ENCODE peak calls at places on chromosome 18, in four cellular contexts. J is left ventricle myocardium inferior, C is MM.1S, U is lower lobe of right lung. K is an unnamed sample.

GRCh38 chr18:45014047-45014501 is 333.4 kb downstream of the SETBP1 start:
- DNase-seq in J (no peak), C (no peak), U (no peak), K (no peak)

GRCh38 chr18:48138660-48139426 is 208.4 kb upstream of the SMAD2 start:
- DNase-seq in U (no peak), C (no peak), J (no peak), K (peak; percentile 43)

GRCh38 chr18:48926420-48926857 is 24.3 kb downstream of the SMAD7 start:
- DNase-seq in J (no peak), U (no peak), C (no peak), K (peak; percentile 91)

GRCh38 chr18:9029131-9029530 is 73.4 kb upstream of the NDUFV2 start:
- DNase-seq in U (no peak), C (no peak), J (no peak), K (no peak)

GRCh38 chr18:43236921-43237320 is 40.4 kb downstream of the SYT4 start:
- DNase-seq in C (no peak), J (no peak), U (no peak), K (no peak)

GRCh38 chr18:72544092-72544886 is at the start of gene CBLN2:
- DNase-seq in J (no peak), U (peak; percentile 45), C (peak; percentile 91), K (peak; percentile 17)

GRCh38 chr18:80088823-80089222 is 20.2 kb upstream of the ADNP2 start:
- DNase-seq in C (no peak), J (no peak), U (no peak), K (no peak)

GRCh38 chr18:8339958-8340357 is 269.3 kb upstream of the RAB12 start:
- DNase-seq in J (peak; percentile 23), C (no peak), U (no peak), K (no peak)

GRCh38 chr18:9914584-9915290 is 921 bp downstream of the VAPA start:
- DNase-seq in C (peak; percentile 83), J (peak; percentile 68), U (peak; percentile 89), K (peak; percentile 82)

GRCh38 chr18:5620284-5620683 is 76.5 kb upstream of the EPB41L3 start:
- DNase-seq in U (no peak), J (no peak), C (no peak), K (no peak)

GRCh38 chr18:25222648-25223047 is 129.3 kb downstream of the ZNF521 start:
- DNase-seq in U (no peak), J (no peak), C (no peak), K (no peak)

GRCh38 chr18:32301361-32301760 is 111.5 kb downstream of the MEP1B start:
- DNase-seq in J (no peak), C (no peak), U (no peak), K (no peak)

GRCh38 chr18:24176727-24177416 is 38.0 kb downstream of the CABYR start:
- DNase-seq in U (peak; percentile 59), J (peak; percentile 42), C (peak; percentile 91), K (peak; percentile 64)

GRCh38 chr18:63319383-63320040 is at the start of gene BCL2:
- DNase-seq in C (peak; percentile 42), J (peak; percentile 31), U (peak; percentile 52), K (peak; percentile 38)

GRCh38 chr18:73990241-73990640 is 157.4 kb downstream of the FBXO15 start:
- DNase-seq in U (no peak), J (no peak), C (no peak), K (no peak)

GRCh38 chr18:9810216-9810804 is 75.5 kb upstream of the TXNDC2 start:
- DNase-seq in U (no peak), J (no peak), C (no peak), K (no peak)

GRCh38 chr18:22983175-22983574 is 50.0 kb downstream of the RBBP8 start:
- DNase-seq in J (no peak), C (peak; percentile 36), U (no peak), K (peak; percentile 53)

GRCh38 chr18:26309283-26309682 is 83.0 kb downstream of the TAF4B start:
- DNase-seq in U (no peak), J (no peak), C (no peak), K (no peak)

GRCh38 chr18:8960740-8961657 is 141.5 kb upstream of the NDUFV2 start:
- DNase-seq in C (no peak), U (no peak), J (no peak), K (peak; percentile 43)

GRCh38 chr18:71209944-71210343 is 921.1 kb downstream of the SOCS6 start:
- DNase-seq in J (no peak), U (no peak), C (no peak), K (no peak)

GRCh38 chr18:76633504-76634259 is 138.6 kb upstream of the ZNF516 start:
- DNase-seq in C (no peak), U (no peak), J (no peak), K (no peak)

GRCh38 chr18:27185025-27185763 is at the start of gene CHST9:
- DNase-seq in C (no peak), U (peak; percentile 45), J (peak; percentile 46), K (no peak)

GRCh38 chr18:45764000-45764686 is 40.2 kb downstream of the SLC14A1 start:
- DNase-seq in J (no peak), U (no peak), C (no peak), K (peak; percentile 29)

GRCh38 chr18:76202322-76202721 is 292.7 kb downstream of the ZNF516 start:
- DNase-seq in J (no peak), U (no peak), C (no peak), K (no peak)

GRCh38 chr18:64409511-64409910 is 260.6 kb upstream of the LINC00305 start:
- DNase-seq in U (no peak), J (no peak), C (peak; percentile 51), K (peak; percentile 3)

GRCh38 chr18:49500136-49500921 is 13.3 kb upstream of the C18orf32 start:
- DNase-seq in U (peak; percentile 26), C (no peak), J (no peak), K (no peak)

GRCh38 chr18:9952633-9953416 is 39.0 kb downstream of the VAPA start:
- DNase-seq in J (no peak), C (no peak), U (no peak), K (no peak)

GRCh38 chr18:45103319-45104070 is 422.8 kb downstream of the SETBP1 start:
- DNase-seq in U (no peak), J (no peak), C (peak; percentile 45), K (no peak)

GRCh38 chr18:23207191-23207955 is 72.1 kb downstream of the CABLES1 start:
- DNase-seq in J (no peak), U (no peak), C (no peak), K (peak; percentile 63)

GRCh38 chr18:57051586-57052044 is 95.3 kb upstream of the BOD1L2 start:
- DNase-seq in U (no peak), C (peak; percentile 82), J (no peak), K (peak; percentile 94)

GRCh38 chr18:45167631-45168225 is 447.5 kb upstream of the SLC14A2 start:
- DNase-seq in C (no peak), U (no peak), J (no peak), K (no peak)

GRCh38 chr18:27366151-27366550 is 181.0 kb upstream of the CHST9 start:
- DNase-seq in U (no peak), C (no peak), J (no peak), K (no peak)

GRCh38 chr18:8548186-8548585 is 61.1 kb upstream of the RAB12 start:
- DNase-seq in U (no peak), J (no peak), C (no peak), K (no peak)

GRCh38 chr18:33751613-33752221 is 173.7 kb downstream of the ASXL3 start:
- DNase-seq in J (no peak), C (peak; percentile 48), U (no peak), K (peak; percentile 11)
- H3K4me3 ChIP-seq in J (no peak overlapping the region), C (no peak overlapping the region), U (no peak overlapping the region), K (no peak overlapping the region)

GRCh38 chr18:58716046-58716766 is 44.9 kb downstream of the MALT1 start:
- DNase-seq in J (no peak), C (no peak), U (no peak), K (peak; percentile 28)

GRCh38 chr18:58712930-58713329 is 41.7 kb downstream of the MALT1 start:
- DNase-seq in C (no peak), J (no peak), U (no peak), K (no peak)

GRCh38 chr18:58714821-58715220 is 43.6 kb downstream of the MALT1 start:
- DNase-seq in J (no peak), U (no peak), C (no peak), K (no peak)

GRCh38 chr18:58714259-58714658 is 43.0 kb downstream of the MALT1 start:
- DNase-seq in J (no peak), U (no peak), C (no peak), K (peak; percentile 16)

DNA sequence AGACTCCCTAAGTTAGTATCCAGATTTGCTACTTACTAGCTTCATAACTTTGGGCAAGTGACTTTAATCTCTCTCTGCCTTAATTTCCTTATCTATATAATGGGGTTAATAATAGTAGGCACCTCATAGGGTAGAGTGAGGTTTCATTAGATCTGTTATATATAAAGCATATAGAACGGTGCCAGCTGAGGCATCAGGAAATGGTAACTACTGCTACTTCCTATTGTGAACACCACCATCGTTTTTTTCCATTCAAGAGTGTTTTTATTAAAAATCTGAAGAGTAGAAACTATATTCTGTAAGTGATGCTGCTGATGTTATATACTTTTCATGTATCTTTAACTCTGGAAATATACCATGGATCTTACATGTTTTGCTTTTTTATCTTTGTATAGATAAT is 44.3 kb downstream of the MALT1 start:
- DNase-seq in C (no peak), U (no peak), J (no peak), K (no peak)
- H3K36me3 ChIP-seq in C (peaks cover 4% of the 10 kb centered on the region), U (peaks cover 5% of the 10 kb centered on the region), J (peaks cover 17% of the 10 kb centered on the region), K (peaks cover 2% of the 10 kb centered on the region)

DNA sequence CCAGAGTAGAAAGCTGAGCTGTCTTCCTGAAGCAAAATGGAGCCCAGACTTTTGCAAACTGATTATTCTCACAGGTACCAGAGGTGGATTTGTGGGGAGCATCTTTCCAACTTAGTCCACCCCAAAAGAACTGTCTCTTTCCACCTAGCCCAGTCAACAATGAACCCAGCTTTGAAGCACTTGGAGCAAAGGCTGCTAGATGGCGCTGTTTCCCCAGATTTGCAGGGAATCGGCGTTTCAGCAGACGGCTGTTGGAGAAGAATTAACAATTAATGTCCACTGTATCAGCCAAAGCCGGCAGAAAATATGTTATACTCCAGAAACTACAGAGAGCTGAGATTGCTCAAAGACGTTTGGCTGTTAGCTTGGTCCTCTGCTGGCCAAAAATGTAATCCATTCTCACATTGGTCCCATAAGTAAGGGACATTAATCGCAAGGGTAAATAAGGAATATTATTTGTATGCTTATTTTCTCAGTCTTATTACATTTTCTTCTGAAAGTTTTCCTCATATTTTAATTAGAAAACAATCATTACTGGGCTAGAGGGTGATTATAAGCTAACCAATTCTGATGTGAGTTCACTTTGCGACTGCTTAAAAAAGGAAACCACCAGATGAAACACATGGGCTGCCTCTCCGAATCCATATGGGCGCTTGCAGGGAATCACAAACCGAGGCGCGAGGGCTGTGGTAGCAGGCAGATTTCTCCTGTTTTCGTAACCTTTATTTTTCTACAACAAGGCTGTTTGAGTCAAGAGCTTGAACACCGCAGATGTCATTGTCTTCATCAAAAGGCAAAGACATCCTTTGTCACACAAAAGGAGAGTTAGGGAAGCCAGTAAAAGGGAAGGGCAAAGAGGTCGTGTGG is 423.9 kb upstream of the MEX3C start:
- DNase-seq in C (peak; percentile 73), U (peak; percentile 48), J (peak; percentile 29), K (peak; percentile 33)
- H3K4me3 ChIP-seq in C (peak overlapping the region; percentile 5), U (no peak overlapping the region), J (no peak overlapping the region), K (no peak overlapping the region)

GRCh38 chr18:35983147-35983546 is 10.7 kb downstream of the RMP24 start:
- DNase-seq in J (no peak), U (no peak), C (no peak), K (no peak)

GRCh38 chr18:35974181-35974580 is 1.7 kb downstream of the RMP24 start:
- DNase-seq in U (no peak), J (no peak), C (no peak), K (no peak)

GRCh38 chr18:35983818-35984217 is 11.3 kb downstream of the RMP24 start:
- DNase-seq in J (no peak), U (no peak), C (no peak), K (no peak)

GRCh38 chr18:35982404-35983114 is 10.1 kb downstream of the RMP24 start:
- DNase-seq in U (no peak), C (no peak), J (no peak), K (no peak)

GRCh38 chr18:35979112-35979511 is 6.6 kb downstream of the RMP24 start:
- DNase-seq in J (no peak), C (no peak), U (no peak), K (no peak)
- H3K36me3 ChIP-seq in J (peaks cover 75% of the 10 kb centered on the region), C (peaks cover 12% of the 10 kb centered on the region), U (peaks cover 75% of the 10 kb centered on the region), K (peaks cover 18% of the 10 kb centered on the region)